ENCODE peak calls at places on chromosomes 3 and 15, in five cellular contexts. T is A549, R is MM.1S, Q is fibroblast of mammary gland, A is transverse colon. W is an unnamed sample.

GRCh38 chr3:117036259-117036799 is 326.8 kb downstream of the TUSC7 start:
- DNase-seq in T (no peak), R (no peak), Q (peak), A (peak), W (peak)

GRCh38 chr15:72967836-72968530 is 84.3 kb upstream of the NEO1 start:
- DNase-seq in T (no peak), R (no peak), Q (no peak), A (peak), W (no peak)

GRCh38 chr15:55856506-55856905 is 113.6 kb upstream of the PRTG start:
- DNase-seq in T (no peak), R (no peak), Q (peak), A (no peak), W (no peak)

GRCh38 chr15:61049934-61050333 is 179.2 kb downstream of the RORA start:
- DNase-seq in T (peak), R (no peak), Q (peak), A (no peak), W (no peak)

GRCh38 chr3:142888484-142889262 is at the start of gene PCOLCE2:
- DNase-seq in T (peak), R (peak), Q (peak), A (peak), W (peak)

GRCh38 chr3:156291269-156292123 is 171.1 kb downstream of the KCNAB1 start:
- DNase-seq in T (no peak), R (no peak), Q (peak), A (no peak), W (no peak)

GRCh38 chr15:57866149-57866736 is 159.7 kb downstream of the POLR2M start:
- DNase-seq in T (peak), R (peak), Q (peak), A (peak), W (no peak)

GRCh38 chr15:32663671-32664070 is 22.2 kb downstream of the SCG5 start:
- DNase-seq in T (no peak), R (no peak), Q (no peak), A (no peak), W (no peak)

GRCh38 chr3:64143399-64144130 is 81.7 kb downstream of the PRICKLE2 start:
- DNase-seq in T (peak), R (no peak), Q (peak), A (no peak), W (no peak)

GRCh38 chr15:55530861-55531313 is 22.9 kb upstream of the DNAAF4 start:
- DNase-seq in T (peak), R (no peak), Q (peak), A (no peak), W (no peak)

GRCh38 chr3:31066999-31067398 is 172.5 kb upstream of the GADL1 start:
- DNase-seq in T (no peak), R (no peak), Q (peak), A (no peak), W (no peak)

GRCh38 chr3:11373645-11374044 is 101.4 kb downstream of the ATG7 start:
- DNase-seq in T (no peak), R (no peak), Q (no peak), A (no peak), W (no peak)

GRCh38 chr15:58532126-58532525 is 100.3 kb downstream of the LIPC start:
- DNase-seq in T (no peak), R (no peak), Q (no peak), A (no peak), W (no peak)

GRCh38 chr3:121989943-121990342 is 32.1 kb downstream of the ILDR1 start:
- DNase-seq in T (peak), R (no peak), Q (no peak), A (no peak), W (no peak)

GRCh38 chr3:126845910-126846309 is 137.0 kb upstream of the PLXNA1 start:
- DNase-seq in T (no peak), R (no peak), Q (no peak), A (no peak), W (no peak)

GRCh38 chr3:13009132-13009945 is 63.9 kb downstream of the IQSEC1 start:
- DNase-seq in T (no peak), R (peak), Q (no peak), A (peak), W (no peak)

GRCh38 chr3:48429416-48430358 is at the start of gene PLXNB1:
- DNase-seq in T (peak), R (peak), Q (peak), A (peak), W (no peak)

GRCh38 chr15:23467110-23467600 is 20.1 kb upstream of the GOLGA6L2 start:
- DNase-seq in T (peak), R (peak), Q (peak), A (no peak), W (no peak)
- TF ChIP-seq CTCF in T (peak), R (peak), Q (peak), A (peak), W (peak)

GRCh38 chr3:97278506-97278905 is 464.1 kb downstream of the EPHA6 start:
- DNase-seq in T (no peak), R (no peak), Q (no peak), A (no peak), W (no peak)
- TF ChIP-seq CTCF in T (no peak), R (no peak), Q (no peak), A (no peak), W (no peak)

GRCh38 chr15:29139540-29140459 is 129.8 kb downstream of the NSMCE3 start:
- DNase-seq in T (peak), R (peak), Q (peak), A (peak), W (peak)
- TF ChIP-seq CTCF in T (peak), R (peak), Q (peak), A (peak), W (peak)

DNA sequence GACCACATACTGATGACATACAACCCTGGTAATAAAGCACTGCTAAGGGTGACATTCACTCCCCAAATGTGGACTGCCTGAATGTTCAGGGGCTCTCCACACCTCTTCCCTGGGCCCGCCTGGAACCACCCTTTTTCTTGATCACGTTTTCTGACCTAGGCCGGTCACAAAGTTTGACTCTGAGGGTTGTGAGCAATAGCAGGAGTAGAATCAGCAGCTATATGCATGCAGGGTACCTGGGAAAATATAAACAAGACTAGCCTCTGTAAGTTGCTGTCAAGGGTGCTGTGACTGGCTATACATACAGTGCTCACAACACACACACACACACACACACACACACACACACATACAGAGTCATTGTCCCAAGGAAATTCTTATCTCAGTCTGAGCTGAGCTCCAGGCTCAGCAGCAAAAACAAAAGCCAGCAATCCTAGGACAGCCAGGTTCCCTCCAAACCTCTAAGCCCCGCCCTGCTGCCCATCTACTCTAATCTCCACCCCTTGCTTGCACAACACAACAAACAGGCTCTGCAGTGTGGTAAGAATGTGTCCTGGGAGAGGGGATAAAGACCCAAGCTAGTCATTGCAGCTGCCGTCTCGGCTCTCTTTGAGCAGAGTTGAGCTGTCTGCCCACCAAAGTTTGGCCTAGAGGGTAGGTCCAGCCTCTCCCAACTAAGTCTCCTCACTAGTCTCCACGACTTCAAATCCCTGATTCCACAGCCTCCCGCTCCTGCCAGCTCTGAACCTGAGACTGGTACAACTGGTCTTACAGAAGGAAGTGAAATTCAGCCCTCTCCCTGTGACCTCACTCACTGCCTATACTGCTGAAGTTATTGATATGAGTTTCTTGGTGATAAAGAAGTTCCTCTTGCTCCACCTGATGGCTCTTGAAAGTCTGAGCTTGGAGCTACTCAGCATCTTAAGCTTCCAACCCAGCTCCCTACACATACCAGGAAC is 2.2 kb downstream of the BMF start:
- DNase-seq in T (peak), R (peak), Q (peak), A (peak), W (no peak)
- TF ChIP-seq CTCF in T (no peak), R (peak), Q (no peak), A (peak), W (no peak)

GRCh38 chr15:63188937-63189871 is at the start of gene RAB8B:
- DNase-seq in T (peak), R (peak), Q (peak), A (peak), W (peak)
- TF ChIP-seq CTCF in T (no peak), R (no peak), Q (peak), A (no peak), W (no peak)

GRCh38 chr3:98617841-98618240 is 24.4 kb upstream of the CPOX start:
- DNase-seq in T (no peak), R (no peak), Q (no peak), A (no peak), W (no peak)

GRCh38 chr3:98608029-98608428 is 14.6 kb upstream of the CPOX start:
- DNase-seq in T (no peak), R (no peak), Q (no peak), A (no peak), W (no peak)

GRCh38 chr3:98612996-98613517 is 19.6 kb upstream of the CPOX start:
- DNase-seq in T (no peak), R (peak), Q (no peak), A (peak), W (no peak)

GRCh38 chr3:98613616-98614015 is 20.2 kb upstream of the CPOX start:
- DNase-seq in T (no peak), R (peak), Q (no peak), A (no peak), W (no peak)

GRCh38 chr3:98612587-98612986 is 19.2 kb upstream of the CPOX start:
- DNase-seq in T (peak), R (peak), Q (no peak), A (peak), W (no peak)
- TF ChIP-seq CTCF in T (no peak), R (peak), Q (peak), A (no peak), W (peak)

GRCh38 chr3:183161552-183162345 is 785 bp downstream of the LAMP3 start:
- DNase-seq in T (no peak), R (peak), Q (no peak), A (no peak), W (no peak)
- TF ChIP-seq CTCF in T (no peak), R (peak), Q (no peak), A (no peak), W (no peak)

DNA sequence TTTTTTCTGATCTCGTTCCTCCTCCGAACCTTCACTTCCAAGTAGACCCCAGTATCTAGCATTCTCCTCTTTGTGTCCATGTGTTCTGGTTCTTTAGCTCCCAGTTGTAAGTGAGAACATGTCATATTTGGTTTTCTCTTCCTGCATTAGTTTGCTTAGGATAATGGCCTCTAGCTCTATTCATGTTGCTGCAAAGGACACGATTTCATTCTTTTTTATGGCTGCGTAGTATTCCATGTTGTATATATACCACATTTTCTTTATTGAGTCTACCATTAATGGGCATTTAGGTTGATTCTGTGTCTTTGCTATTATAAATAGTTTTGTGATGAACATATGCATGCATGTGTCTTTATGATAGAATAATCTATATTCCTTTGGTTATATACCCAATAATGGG is 30.2 kb upstream of the MME start:
- DNase-seq in T (no peak), R (no peak), Q (no peak), A (no peak), W (no peak)
- TF ChIP-seq CTCF in T (no peak), R (no peak), Q (no peak), A (no peak), W (no peak)

GRCh38 chr3:151428386-151428785 is 32.5 kb downstream of the IGSF10 start:
- DNase-seq in T (no peak), R (no peak), Q (no peak), A (no peak), W (no peak)

GRCh38 chr3:151425640-151426336 is 35.1 kb downstream of the IGSF10 start:
- DNase-seq in T (no peak), R (no peak), Q (no peak), A (no peak), W (no peak)

GRCh38 chr3:151421956-151422355 is 37.4 kb upstream of the P2RY12 start:
- DNase-seq in T (no peak), R (no peak), Q (no peak), A (no peak), W (no peak)

GRCh38 chr3:151423091-151423490 is 37.8 kb downstream of the IGSF10 start:
- DNase-seq in T (no peak), R (no peak), Q (no peak), A (no peak), W (no peak)

GRCh38 chr3:151426337-151426648 is 34.6 kb downstream of the IGSF10 start:
- DNase-seq in T (no peak), R (peak), Q (no peak), A (no peak), W (no peak)
- TF ChIP-seq CTCF in T (no peak), R (peak), Q (no peak), A (no peak), W (no peak)

GRCh38 chr3:51673181-51673801 is 2.2 kb downstream of the TEX264 start:
- DNase-seq in T (no peak), R (no peak), Q (no peak), A (no peak), W (no peak)

GRCh38 chr3:51672083-51672475 is 1.0 kb downstream of the TEX264 start:
- DNase-seq in T (no peak), R (no peak), Q (no peak), A (no peak), W (no peak)

GRCh38 chr3:51675201-51675611 is 4.2 kb downstream of the TEX264 start:
- DNase-seq in T (no peak), R (no peak), Q (peak), A (no peak), W (no peak)

GRCh38 chr3:51676102-51676640 is 5.1 kb downstream of the TEX264 start:
- DNase-seq in T (no peak), R (no peak), Q (no peak), A (no peak), W (no peak)

GRCh38 chr3:51673802-51674654 is 3.0 kb downstream of the TEX264 start:
- DNase-seq in T (no peak), R (no peak), Q (no peak), A (no peak), W (no peak)
- TF ChIP-seq CTCF in T (no peak), R (no peak), Q (no peak), A (no peak), W (no peak)

W was measured in osteocyte.